ENCODE peak calls at places on chromosomes 1 and 21, in four cellular contexts. C is PC-3, N is astrocyte of the spinal cord, Z is lower lobe of right lung. S is an unnamed sample.

GRCh38 chr1:45968941-45969666 is 163.3 kb downstream of the PIK3R3 start:
- DNase-seq in C (no peak), N (no peak), Z (no peak), S (no peak)

GRCh38 chr1:44786138-44786840 is 1.7 kb downstream of the BEST4 start:
- DNase-seq in C (peak), N (peak), Z (peak), S (peak)

GRCh38 chr1:214864896-214865688 is 217.4 kb upstream of the KCNK2 start:
- DNase-seq in C (peak), N (peak), Z (no peak), S (peak)

GRCh38 chr1:24391882-24392603 is 21.5 kb downstream of the STPG1 start:
- DNase-seq in C (peak), N (peak), Z (peak), S (peak)

GRCh38 chr1:53821380-53821779 is 16.7 kb downstream of the NDC1 start:
- DNase-seq in C (no peak), N (no peak), Z (no peak), S (no peak)

GRCh38 chr1:235739124-235739523 is 89.5 kb upstream of the GNG4 start:
- DNase-seq in C (peak), N (peak), Z (no peak), S (peak)

GRCh38 chr21:46459024-46459355 is 299 bp downstream of the DIP2A start:
- DNase-seq in C (no peak), N (no peak), Z (no peak), S (no peak)

GRCh38 chr1:111990878-111991760 is 1.7 kb upstream of the KCND3 start:
- DNase-seq in C (peak), N (no peak), Z (peak), S (peak)

GRCh38 chr1:201282931-201283829 is at the start of gene PKP1:
- DNase-seq in C (peak), N (no peak), Z (peak), S (no peak)

DNA sequence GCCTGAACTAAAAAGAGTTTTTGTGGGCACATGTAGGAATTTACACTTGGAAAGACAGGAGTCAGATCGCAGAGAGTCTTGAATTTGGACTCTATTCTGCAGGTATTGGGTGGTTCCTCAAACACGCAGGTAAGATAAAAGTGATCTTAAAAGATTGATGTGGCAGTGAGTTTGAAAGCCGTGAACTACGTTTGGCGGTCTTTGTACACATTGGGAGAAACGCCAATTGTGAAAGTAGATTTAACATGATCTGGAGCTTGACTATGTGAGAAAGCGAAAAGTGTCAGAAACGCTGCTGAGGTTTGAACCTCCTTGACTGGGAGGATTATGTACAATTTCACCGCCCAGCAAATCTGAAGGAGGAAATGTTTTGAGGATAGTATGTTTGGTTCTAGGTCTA is 1.5 kb upstream of the PPP2R5A start:
- DNase-seq in C (peak), N (no peak), Z (no peak), S (no peak)
- TF ChIP-seq CTCF in C (no peak), N (no peak), Z (no peak), S (no peak)

DNA sequence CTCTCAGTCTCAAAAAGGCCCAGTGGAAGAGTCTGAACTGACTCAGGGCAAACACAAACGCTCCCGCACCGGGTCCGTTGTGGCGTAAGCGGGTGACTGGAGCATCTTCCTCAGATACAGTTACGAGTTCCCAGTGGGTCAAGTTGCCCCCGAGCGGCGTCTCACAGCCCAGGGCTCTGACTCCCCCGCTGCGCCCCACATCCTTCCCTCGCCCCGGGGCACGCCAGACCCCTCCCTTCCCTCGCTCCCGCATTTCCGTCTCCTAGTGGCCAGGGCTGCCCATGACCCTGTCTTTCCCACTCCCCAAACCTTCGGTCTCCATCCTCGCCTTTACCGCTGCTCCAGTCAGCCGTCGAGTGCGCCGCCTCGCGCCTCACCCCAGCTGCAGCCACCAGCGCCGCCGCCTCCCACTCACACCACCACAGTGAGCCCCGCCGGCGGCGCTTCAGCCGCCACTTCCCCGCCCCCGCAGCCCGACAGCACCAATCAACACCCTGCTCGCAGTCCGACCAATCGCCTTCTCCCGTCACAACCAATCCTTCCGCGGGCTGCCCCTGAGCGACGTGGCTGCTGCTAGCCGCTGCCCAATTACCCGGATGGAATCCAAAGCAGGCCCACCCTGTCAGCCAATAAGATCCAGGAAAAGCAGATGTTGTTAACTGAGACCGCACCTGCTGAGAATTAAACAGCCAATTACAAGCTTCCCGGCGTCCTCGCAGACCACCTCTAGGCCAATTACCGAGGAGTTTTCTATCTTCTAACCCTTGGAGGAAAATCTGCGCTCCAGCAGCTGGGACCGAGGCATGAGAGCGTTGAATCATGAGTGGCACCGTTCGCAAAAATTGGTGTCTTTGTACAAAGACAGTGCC is at the start of gene TDRKH:
- DNase-seq in C (peak), N (peak), Z (peak), S (peak)
- TF ChIP-seq CTCF in C (peak), N (peak), Z (peak), S (peak)

GRCh38 chr1:10909697-10910489 is 102.6 kb upstream of the TARDBP start:
- DNase-seq in C (peak), N (no peak), Z (peak), S (peak)
- TF ChIP-seq CTCF in C (peak), N (peak), Z (peak), S (peak)

GRCh38 chr1:33635336-33636012 is 163.0 kb downstream of the ZSCAN20 start:
- DNase-seq in C (no peak), N (no peak), Z (no peak), S (no peak)

GRCh38 chr1:33634143-33634542 is 161.7 kb downstream of the ZSCAN20 start:
- DNase-seq in C (no peak), N (no peak), Z (no peak), S (no peak)

GRCh38 chr1:33633019-33633801 is 160.8 kb downstream of the ZSCAN20 start:
- DNase-seq in C (peak), N (peak), Z (peak), S (peak)

GRCh38 chr1:33636209-33636608 is 163.8 kb downstream of the ZSCAN20 start:
- DNase-seq in C (no peak), N (no peak), Z (no peak), S (no peak)

DNA sequence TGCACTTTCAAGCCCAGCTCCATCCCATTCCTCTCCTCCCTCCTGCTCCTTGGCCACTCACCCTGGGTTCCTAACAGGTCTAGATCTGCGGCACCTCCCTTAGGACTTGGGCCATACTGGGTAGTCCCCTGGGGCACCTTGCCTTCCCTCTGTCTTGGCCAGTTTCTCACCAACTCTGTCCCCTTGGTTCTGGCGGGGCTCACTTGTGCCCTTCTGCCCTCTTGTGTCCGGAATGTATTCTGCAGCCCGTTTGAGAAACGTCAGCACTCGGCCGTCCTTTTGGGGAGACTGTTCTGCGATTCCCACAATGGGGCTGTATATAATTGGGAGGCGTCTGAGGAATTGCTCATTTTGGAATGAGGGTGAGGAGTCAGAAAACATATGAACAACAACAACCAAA is 162.4 kb downstream of the ZSCAN20 start:
- DNase-seq in C (peak), N (peak), Z (no peak), S (peak)
- TF ChIP-seq CTCF in C (peak), N (peak), Z (peak), S (peak)

GRCh38 chr1:104125935-104126334 is 376.2 kb downstream of the AMY1C start:
- DNase-seq in C (no peak), N (no peak), Z (no peak), S (no peak)

GRCh38 chr1:104125226-104125625 is 375.5 kb downstream of the AMY1C start:
- DNase-seq in C (peak), N (peak), Z (no peak), S (no peak)

DNA sequence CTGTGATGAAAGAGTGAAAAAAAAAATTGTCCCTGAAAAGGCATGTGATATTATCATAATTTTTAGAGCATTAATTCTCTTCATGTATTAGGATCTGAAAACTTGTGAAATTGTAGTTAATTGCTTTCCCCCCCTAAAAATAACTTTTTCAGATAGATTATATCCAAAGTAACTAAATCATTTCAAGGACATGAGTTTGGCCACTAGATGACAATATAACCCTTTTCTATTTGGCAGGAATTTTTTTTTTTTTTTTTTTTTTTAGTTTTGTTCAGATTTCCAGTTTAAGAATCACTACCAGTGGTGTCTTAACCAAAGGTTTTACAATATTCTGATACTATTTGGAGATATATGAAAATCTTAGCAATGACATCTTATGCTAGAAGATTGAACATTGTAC is 370.8 kb downstream of the AMY1C start:
- DNase-seq in C (no peak), N (no peak), Z (no peak), S (no peak)
- TF ChIP-seq CTCF in C (no peak), N (no peak), Z (no peak), S (peak)

GRCh38 chr21:34989337-34990151 is 59.6 kb downstream of the RUNX1 start:
- DNase-seq in C (no peak), N (peak), Z (no peak), S (no peak)
- TF ChIP-seq CTCF in C (no peak), N (no peak), Z (no peak), S (no peak)

GRCh38 chr1:18481921-18482701 is 1.4 kb downstream of the KLHDC7A start:
- DNase-seq in C (no peak), N (no peak), Z (no peak), S (no peak)

GRCh38 chr1:18481190-18481920 is 625 bp downstream of the KLHDC7A start:
- DNase-seq in C (no peak), N (no peak), Z (no peak), S (no peak)

GRCh38 chr1:18479484-18479883 is 1.2 kb upstream of the KLHDC7A start:
- DNase-seq in C (no peak), N (no peak), Z (no peak), S (no peak)

GRCh38 chr1:18482721-18483425 is 2.1 kb downstream of the KLHDC7A start:
- DNase-seq in C (no peak), N (no peak), Z (no peak), S (no peak)

GRCh38 chr1:18480315-18481189 is at the start of gene KLHDC7A:
- DNase-seq in C (peak), N (no peak), Z (peak), S (peak)
- TF ChIP-seq CTCF in C (no peak), N (no peak), Z (no peak), S (no peak)

GRCh38 chr21:14862794-14863720 is 201.7 kb downstream of the NRIP1 start:
- DNase-seq in C (peak), N (peak), Z (no peak), S (peak)
- TF ChIP-seq CTCF in C (peak), N (peak), Z (peak), S (peak)

S was measured in MCF 10A.